ENCODE peak calls at places on chromosomes 4 and X, in four cellular contexts. P, Q, Z and U are unnamed samples.
A peak's percentile ranks its signal among the peaks of the same experiment; 100 is the strongest.

GRCh38 chrX:118346258-118347094 is 570 bp downstream of the WDR44 start:
- DNase-seq in P (no peak), Q (peak; percentile 42), Z (peak; percentile 4), U (no peak)

GRCh38 chr4:3070709-3071500 is 3.4 kb downstream of the HTT-AS start:
- DNase-seq in P (no peak), Q (no peak), Z (peak; percentile 34), U (no peak)

GRCh38 chr4:176274441-176274840 is 5.4 kb upstream of the ASB5 start:
- DNase-seq in P (peak; percentile 73), Q (no peak), Z (peak; percentile 63), U (no peak)

GRCh38 chrX:9378980-9379696 is 85.7 kb upstream of the TBL1X start:
- DNase-seq in P (peak; percentile 66), Q (no peak), Z (peak; percentile 14), U (no peak)

GRCh38 chr4:19806865-19807264 is 444.8 kb upstream of the SLIT2 start:
- DNase-seq in P (no peak), Q (no peak), Z (no peak), U (no peak)

GRCh38 chrX:136616987-136617685 is 30.8 kb upstream of the CD40LG start:
- DNase-seq in P (no peak), Q (no peak), Z (no peak), U (no peak)

GRCh38 chr4:122797405-122798094 is 29.1 kb upstream of the FGF2 start:
- DNase-seq in P (no peak), Q (no peak), Z (no peak), U (no peak)

GRCh38 chr4:133152330-133152791 is 3.3 kb downstream of the PCDH10 start:
- DNase-seq in P (peak; percentile 21), Q (no peak), Z (no peak), U (no peak)

GRCh38 chrX:24498975-24499374 is 33.9 kb downstream of the PDK3 start:
- DNase-seq in P (peak; percentile 15), Q (no peak), Z (no peak), U (no peak)

GRCh38 chr4:101682946-101683345 is 107.6 kb upstream of the BANK1 start:
- DNase-seq in P (no peak), Q (no peak), Z (no peak), U (no peak)

GRCh38 chr4:106358899-106359298 is 9.7 kb downstream of the GIMD1 start:
- DNase-seq in P (no peak), Q (no peak), Z (peak; percentile 81), U (peak; percentile 59)

GRCh38 chrX:56766554-56767412 is 37.7 kb downstream of the NBDY start:
- DNase-seq in P (no peak), Q (no peak), Z (peak; percentile 9), U (no peak)

GRCh38 chr4:127623755-127624087 is 9.0 kb upstream of the INTU start:
- DNase-seq in P (peak; percentile 48), Q (no peak), Z (no peak), U (no peak)

GRCh38 chrX:87299563-87300160 is 217.9 kb upstream of the KLHL4 start:
- DNase-seq in P (peak; percentile 24), Q (no peak), Z (no peak), U (no peak)

GRCh38 chrX:107167163-107167921 is 38.9 kb downstream of the NUP62CL start:
- DNase-seq in P (no peak), Q (no peak), Z (no peak), U (no peak)

GRCh38 chr4:1570291-1571164 is 113.6 kb downstream of the FAM53A start:
- DNase-seq in P (no peak), Q (no peak), Z (no peak), U (no peak)

GRCh38 chrX:138740361-138740760 is 28.8 kb upstream of the FGF13 start:
- DNase-seq in P (no peak), Q (no peak), Z (no peak), U (no peak)

GRCh38 chr4:38046735-38047487 is 86.7 kb downstream of the PTTG2 start:
- DNase-seq in P (peak; percentile 51), Q (no peak), Z (no peak), U (no peak)
- TF ChIP-seq CTCF in P (no peak), Q (no peak), Z (peak; percentile 12), U (no peak)

DNA sequence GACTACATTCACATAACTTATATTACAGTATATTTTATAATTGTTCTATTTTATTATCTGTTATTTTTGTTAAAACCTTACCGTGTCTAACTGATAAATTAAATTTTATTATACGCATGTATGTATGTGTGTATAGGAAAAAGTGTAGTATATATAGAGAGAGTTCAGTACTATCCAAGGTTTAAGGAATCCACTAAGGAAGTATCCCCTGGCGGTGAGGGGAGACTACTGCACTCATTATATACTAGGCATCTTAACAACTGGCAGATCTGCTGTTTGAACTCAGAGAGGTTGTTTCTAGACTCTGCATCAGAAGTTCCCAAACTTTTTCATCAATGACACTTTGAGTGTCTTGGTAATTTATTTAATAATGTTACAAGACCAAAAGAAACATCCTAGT is 70.9 kb downstream of the NDST4 start:
- DNase-seq in P (no peak), Q (no peak), Z (no peak), U (no peak)
- TF ChIP-seq CTCF in P (peak; percentile 27), Q (no peak), Z (peak; percentile 19), U (peak; percentile 12)

GRCh38 chr4:108175966-108176365 is 7.2 kb upstream of the LEF1 start:
- DNase-seq in P (no peak), Q (no peak), Z (no peak), U (no peak)

GRCh38 chr4:108180513-108180912 is 11.8 kb upstream of the LEF1 start:
- DNase-seq in P (no peak), Q (no peak), Z (no peak), U (no peak)

DNA sequence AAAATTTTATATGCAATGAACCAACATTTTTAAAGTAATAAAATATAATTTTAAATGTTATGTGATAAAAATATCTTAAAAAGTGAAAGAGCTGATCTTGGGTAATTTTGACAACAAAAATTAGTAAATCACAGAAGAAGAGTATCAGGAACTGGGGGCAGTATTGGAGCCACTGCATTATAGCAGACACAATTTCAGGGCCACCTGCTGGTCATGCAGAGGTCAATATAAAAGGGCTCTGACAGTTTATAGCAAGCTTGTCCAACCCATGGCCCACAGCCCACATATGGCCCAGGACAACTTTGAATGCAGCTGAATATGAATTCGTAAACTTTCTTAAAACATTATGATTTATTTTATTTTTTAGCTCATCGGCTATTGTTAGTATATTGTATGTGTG is 13.0 kb upstream of the LEF1 start:
- DNase-seq in P (no peak), Q (no peak), Z (no peak), U (no peak)
- TF ChIP-seq CTCF in P (no peak), Q (no peak), Z (peak; percentile 31), U (no peak)

DNA sequence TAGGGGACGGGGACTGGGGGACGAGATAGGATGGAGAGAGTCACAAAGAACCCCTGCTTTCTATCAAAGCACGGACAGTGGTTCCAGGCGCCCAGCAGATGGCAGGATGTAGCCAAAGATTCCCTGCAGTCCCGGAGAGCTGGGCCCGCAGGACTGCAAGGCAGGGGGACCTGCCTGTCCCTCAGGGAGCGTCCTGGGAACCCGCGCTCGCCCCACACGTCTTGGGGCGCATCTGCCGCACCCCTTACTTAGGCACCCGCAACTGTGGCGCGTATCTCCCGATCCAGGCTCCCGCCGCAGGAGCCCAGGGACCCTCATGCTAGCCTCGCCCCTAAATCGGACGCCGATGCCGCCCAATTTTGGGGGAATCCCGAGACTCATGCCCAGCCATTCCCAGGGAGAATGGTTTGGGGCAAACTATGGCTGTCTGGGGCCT is 742 bp upstream of the STK32B start:
- DNase-seq in P (peak; percentile 76), Q (no peak), Z (peak; percentile 60), U (no peak)
- TF ChIP-seq CTCF in P (peak; percentile 80), Q (no peak), Z (peak; percentile 78), U (peak; percentile 83)

GRCh38 chrX:152876931-152877840 is 20.7 kb upstream of the ZNF185 start:
- DNase-seq in P (no peak), Q (no peak), Z (no peak), U (no peak)

GRCh38 chrX:152886716-152887115 is 11.2 kb upstream of the ZNF185 start:
- DNase-seq in P (no peak), Q (no peak), Z (no peak), U (no peak)

GRCh38 chrX:152878976-152879755 is 18.7 kb upstream of the ZNF185 start:
- DNase-seq in P (no peak), Q (no peak), Z (no peak), U (no peak)

GRCh38 chrX:152884171-152884570 is 13.7 kb upstream of the ZNF185 start:
- DNase-seq in P (no peak), Q (no peak), Z (no peak), U (no peak)

DNA sequence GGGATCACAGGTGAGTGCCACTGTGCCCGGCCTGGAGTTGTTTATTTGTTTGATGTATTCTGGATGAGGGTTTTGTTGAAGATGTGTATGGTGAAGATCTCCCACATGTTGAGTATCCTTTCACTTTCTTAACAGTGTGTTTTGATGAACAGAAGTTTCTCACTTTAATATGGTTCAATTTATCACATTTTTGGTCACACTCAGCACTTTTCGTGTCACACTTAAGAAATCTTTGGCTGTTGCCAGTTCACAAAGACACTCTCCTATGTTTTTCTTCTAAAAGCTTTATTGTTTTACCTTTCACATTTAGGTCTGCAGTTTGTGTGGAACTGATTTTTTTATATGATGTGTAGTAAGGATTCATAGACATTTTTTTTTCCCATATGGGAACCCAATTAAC is 16.6 kb upstream of the ZNF185 start:
- DNase-seq in P (no peak), Q (no peak), Z (no peak), U (no peak)
- TF ChIP-seq CTCF in P (no peak), Q (no peak), Z (no peak), U (no peak)

GRCh38 chrX:16112428-16112827 is 10.9 kb upstream of the GRPR start:
- DNase-seq in P (no peak), Q (no peak), Z (no peak), U (no peak)
- TF ChIP-seq CTCF in P (no peak), Q (no peak), Z (no peak), U (peak; percentile 14)

GRCh38 chr4:4867745-4868505 is 8.5 kb downstream of the MSX1 start:
- DNase-seq in P (no peak), Q (no peak), Z (no peak), U (no peak)

GRCh38 chr4:4865705-4866123 is 6.2 kb downstream of the MSX1 start:
- DNase-seq in P (no peak), Q (no peak), Z (no peak), U (no peak)

GRCh38 chr4:4866124-4866832 is 6.8 kb downstream of the MSX1 start:
- DNase-seq in P (no peak), Q (no peak), Z (no peak), U (no peak)

GRCh38 chr4:4868506-4869379 is 9.3 kb downstream of the MSX1 start:
- DNase-seq in P (no peak), Q (no peak), Z (no peak), U (no peak)

GRCh38 chr4:4866833-4867744 is 7.6 kb downstream of the MSX1 start:
- DNase-seq in P (no peak), Q (no peak), Z (no peak), U (no peak)
- TF ChIP-seq CTCF in P (peak; percentile 16), Q (no peak), Z (no peak), U (no peak)

GRCh38 chr4:81256059-81256635 is 41.1 kb upstream of the PRKG2 start:
- DNase-seq in P (no peak), Q (no peak), Z (no peak), U (no peak)

GRCh38 chr4:81257841-81258240 is 42.8 kb upstream of the PRKG2 start:
- DNase-seq in P (no peak), Q (no peak), Z (no peak), U (no peak)

GRCh38 chr4:81257021-81257420 is 42.0 kb upstream of the PRKG2 start:
- DNase-seq in P (peak; percentile 60), Q (no peak), Z (no peak), U (no peak)

GRCh38 chr4:81259151-81259550 is 44.1 kb upstream of the PRKG2 start:
- DNase-seq in P (no peak), Q (no peak), Z (no peak), U (no peak)

GRCh38 chr4:81260443-81261102 is 45.6 kb upstream of the PRKG2 start:
- DNase-seq in P (no peak), Q (no peak), Z (no peak), U (no peak)
- TF ChIP-seq CTCF in P (peak; percentile 41), Q (no peak), Z (peak; percentile 46), U (peak; percentile 47)